ENCODE peak calls at places on chromosomes 1 and 21, in four cellular contexts. N is germinal center, K is iris pigment epithelial cell, U is foreskin fibroblast. J is an unnamed sample.

GRCh38 chr1:17189632-17190525 is 15.0 kb upstream of the PADI1 start:
- DNase-seq in N (no peak), K (peak), U (peak), J (peak)

GRCh38 chr1:8142955-8143629 is 117.0 kb upstream of the ERRFI1 start:
- DNase-seq in N (no peak), K (peak), U (peak), J (no peak)

GRCh38 chr1:230823835-230824485 is 44.4 kb downstream of the C1orf198 start:
- DNase-seq in N (no peak), K (no peak), U (no peak), J (peak)

GRCh38 chr1:244280859-244281258 is 170.8 kb downstream of the ADSS2 start:
- DNase-seq in N (no peak), K (peak), U (peak), J (no peak)

GRCh38 chr1:33188572-33189275 is 6.9 kb upstream of the TRIM62 start:
- DNase-seq in N (no peak), K (no peak), U (peak), J (no peak)

GRCh38 chr1:244460195-244460594 is 878 bp upstream of the CATSPERE start:
- DNase-seq in N (no peak), K (no peak), U (peak), J (no peak)

GRCh38 chr1:174747613-174748012 is 252.1 kb upstream of the CACYBP start:
- DNase-seq in N (no peak), K (no peak), U (no peak), J (no peak)

GRCh38 chr1:150553392-150554085 is 4.3 kb downstream of the ADAMTSL4 start:
- DNase-seq in N (no peak), K (no peak), U (peak), J (no peak)

GRCh38 chr1:221804303-221804702 is 62.4 kb upstream of the DUSP10 start:
- DNase-seq in N (no peak), K (no peak), U (no peak), J (no peak)

GRCh38 chr21:26405071-26405470 is 168.0 kb downstream of the CYYR1 start:
- DNase-seq in N (no peak), K (peak), U (peak), J (no peak)

GRCh38 chr1:35539824-35540261 is 17.4 kb downstream of the KIAA0319L start:
- DNase-seq in N (no peak), K (peak), U (peak), J (no peak)

GRCh38 chr1:167991546-167991945 is 54.7 kb upstream of the MPC2 start:
- DNase-seq in N (no peak), K (no peak), U (no peak), J (no peak)

GRCh38 chr1:107139833-107140702 is 771 bp upstream of the NTNG1 start:
- DNase-seq in N (peak), K (peak), U (peak), J (peak)

GRCh38 chr1:8423702-8424538 is 106.0 kb downstream of the SLC45A1 start:
- DNase-seq in N (peak), K (peak), U (peak), J (peak)

GRCh38 chr21:35095859-35096291 is 46.8 kb upstream of the RUNX1 start:
- DNase-seq in N (no peak), K (peak), U (peak), J (no peak)

GRCh38 chr1:42674214-42674613 is 8.0 kb upstream of the YBX1 start:
- DNase-seq in N (no peak), K (no peak), U (peak), J (no peak)

GRCh38 chr21:45865106-45865835 is 116.3 kb upstream of the COL6A1 start:
- DNase-seq in N (no peak), K (peak), U (peak), J (no peak)

GRCh38 chr21:44931137-44931500 is 8.7 kb upstream of the SLX9 start:
- DNase-seq in N (peak), K (no peak), U (peak), J (no peak)

GRCh38 chr1:22826630-22827580 is 116.3 kb downstream of the EPHB2 start:
- DNase-seq in N (no peak), K (peak), U (no peak), J (no peak)

GRCh38 chr1:11800756-11801433 is 4.9 kb downstream of the MTHFR start:
- DNase-seq in N (no peak), K (no peak), U (no peak), J (no peak)

GRCh38 chr21:36763305-36763704 is 64.4 kb downstream of the SIM2 start:
- DNase-seq in N (no peak), K (no peak), U (no peak), J (no peak)

GRCh38 chr1:233061265-233061664 is 110.9 kb downstream of the NTPCR start:
- DNase-seq in N (no peak), K (no peak), U (no peak), J (no peak)

GRCh38 chr21:18759751-18760161 is 356.2 kb upstream of the TMPRSS15 start:
- DNase-seq in N (no peak), K (no peak), U (no peak), J (no peak)

GRCh38 chr1:75233302-75233929 is 99.2 kb downstream of the LHX8 start:
- DNase-seq in N (peak), K (peak), U (peak), J (no peak)

GRCh38 chr1:68977211-68977610 is 480.3 kb upstream of the DEPDC1 start:
- DNase-seq in N (no peak), K (no peak), U (no peak), J (no peak)

GRCh38 chr1:221845650-221846371 is 103.9 kb upstream of the DUSP10 start:
- DNase-seq in N (no peak), K (peak), U (peak), J (no peak)

GRCh38 chr1:177913762-177914540 is 55.9 kb downstream of the SEC16B start:
- DNase-seq in N (no peak), K (peak), U (peak), J (no peak)

GRCh38 chr1:153375511-153375910 is at the start of gene S100A12:
- DNase-seq in N (no peak), K (peak), U (peak), J (no peak)

GRCh38 chr1:201649776-201650607 is 111.1 kb downstream of the NAV1 start:
- DNase-seq in N (peak), K (peak), U (peak), J (peak)

GRCh38 chr1:105641407-105641806 is 1415.1 kb upstream of the PRMT6 start:
- DNase-seq in N (no peak), K (no peak), U (no peak), J (no peak)

GRCh38 chr1:203275656-203276272 is 29.6 kb upstream of the BTG2 start:
- DNase-seq in N (no peak), K (no peak), U (no peak), J (peak)

GRCh38 chr1:5296135-5296930 is 641.9 kb downstream of the AJAP1 start:
- DNase-seq in N (no peak), K (no peak), U (no peak), J (no peak)

GRCh38 chr1:179973198-179974114 is 18.8 kb downstream of the CEP350 start:
- DNase-seq in N (no peak), K (no peak), U (no peak), J (no peak)

J was measured in type B pancreatic cell.